ENCODE peak calls at places on chromosomes 7 and 10, in four cellular contexts. R is AG09309, U is upper lobe of right lung, I is esophagus muscularis mucosa. M is an unnamed sample.

GRCh38 chr7:44065431-44066110 is at the start of gene PGAM2:
- DNase-seq in R (no peak), U (peak; percentile 64), I (no peak), M (no peak)

GRCh38 chr7:38411404-38411803 is 138.0 kb upstream of the TARP start:
- DNase-seq in R (no peak), U (no peak), I (no peak), M (no peak)

GRCh38 chr7:80640841-80641240 is 2.4 kb downstream of the CD36 start:
- DNase-seq in R (peak; percentile 13), U (no peak), I (no peak), M (no peak)

GRCh38 chr7:40579401-40579800 is 444.6 kb downstream of the SUGCT start:
- DNase-seq in R (no peak), U (no peak), I (no peak), M (no peak)

GRCh38 chr7:150974468-150975391 is 3.4 kb downstream of the KCNH2 start:
- DNase-seq in R (no peak), U (peak; percentile 77), I (no peak), M (no peak)

GRCh38 chr7:128266891-128267839 is 26.1 kb downstream of the LEP start:
- DNase-seq in R (peak; percentile 29), U (peak; percentile 63), I (no peak), M (peak; percentile 93)

GRCh38 chr10:2885276-2885955 is 181.9 kb upstream of the PFKP start:
- DNase-seq in R (no peak), U (no peak), I (no peak), M (peak; percentile 36)

GRCh38 chr7:36034020-36034419 is 119.0 kb upstream of the EEPD1 start:
- DNase-seq in R (no peak), U (no peak), I (no peak), M (no peak)

GRCh38 chr7:158614695-158615094 is 27.1 kb upstream of the PTPRN2 start:
- DNase-seq in R (peak; percentile 35), U (no peak), I (no peak), M (no peak)
- TF ChIP-seq CTCF in R (no peak), U (no peak), I (no peak), M (peak; percentile 24)

DNA sequence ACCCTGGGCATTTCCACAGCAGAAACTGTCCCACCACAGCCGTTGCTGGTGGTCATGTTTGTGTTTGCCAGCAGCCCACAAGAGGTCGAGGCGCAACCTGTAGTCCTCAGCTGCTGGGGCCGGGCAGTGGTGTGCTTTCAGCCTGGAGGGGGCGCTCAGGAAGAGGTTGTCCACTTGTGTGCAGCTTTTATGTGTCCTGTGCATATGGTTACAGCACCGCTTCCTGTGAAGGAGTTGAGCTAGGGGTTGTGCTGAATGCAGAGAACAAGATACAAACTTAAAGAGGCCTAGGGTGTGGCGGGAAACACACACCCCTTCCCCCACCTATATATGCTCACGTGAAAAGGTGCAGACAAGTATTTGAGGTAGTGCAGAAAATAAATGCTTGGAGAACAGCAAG is 29.5 kb upstream of the PFKFB3 start:
- DNase-seq in R (no peak), U (no peak), I (no peak), M (no peak)
- TF ChIP-seq CTCF in R (no peak), U (peak; percentile 11), I (no peak), M (no peak)

GRCh38 chr7:131300572-131301466 is 26.9 kb upstream of the MKLN1 start:
- DNase-seq in R (no peak), U (no peak), I (peak; percentile 66), M (no peak)

GRCh38 chr7:131300078-131300477 is 27.6 kb upstream of the MKLN1 start:
- DNase-seq in R (no peak), U (no peak), I (no peak), M (no peak)

GRCh38 chr7:131305152-131305551 is 22.5 kb upstream of the MKLN1 start:
- DNase-seq in R (no peak), U (no peak), I (no peak), M (no peak)

GRCh38 chr7:131302453-131302852 is 25.2 kb upstream of the MKLN1 start:
- DNase-seq in R (no peak), U (no peak), I (no peak), M (no peak)

DNA sequence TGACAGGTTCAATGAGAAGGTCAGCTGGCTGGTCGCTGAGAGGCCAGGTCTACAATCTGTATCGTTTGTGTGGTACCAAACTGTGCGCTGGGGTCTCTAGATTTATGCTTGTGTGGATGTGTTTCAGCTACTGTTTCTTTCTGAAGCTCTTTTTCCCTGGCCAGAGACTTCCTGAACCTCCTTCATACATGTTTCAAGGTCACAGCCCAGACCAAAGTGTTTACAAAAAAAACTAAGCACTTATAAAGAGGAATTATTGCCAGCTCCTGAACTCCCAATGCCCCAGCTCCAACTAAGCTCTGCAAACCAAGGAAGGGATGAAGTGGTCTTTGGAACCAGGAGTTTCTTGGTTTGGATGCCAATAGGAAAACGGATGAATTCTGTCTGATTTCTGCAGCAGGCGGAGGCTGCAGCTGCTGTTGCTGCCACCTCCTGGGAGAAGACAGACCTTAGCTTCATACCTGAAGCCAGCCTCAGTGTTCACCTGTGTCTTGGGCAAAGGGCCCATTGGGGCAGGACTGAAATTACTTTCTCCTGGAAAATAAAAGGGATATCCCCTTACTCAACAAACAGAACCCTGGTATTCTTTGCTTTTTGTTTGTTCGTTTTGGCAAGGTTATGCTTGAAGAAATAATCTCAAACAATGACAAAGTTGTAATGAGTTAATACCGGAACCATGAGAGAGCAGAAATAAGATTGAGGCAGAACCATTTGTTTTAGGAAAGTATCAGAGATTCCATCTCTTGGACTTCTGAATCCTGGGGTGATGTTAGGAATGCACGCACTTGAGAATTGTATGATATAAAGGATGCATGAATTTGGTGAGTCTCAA is 24.6 kb upstream of the MKLN1 start:
- DNase-seq in R (no peak), U (no peak), I (peak; percentile 72), M (no peak)
- TF ChIP-seq CTCF in R (peak; percentile 67), U (peak; percentile 53), I (no peak), M (peak; percentile 53)

GRCh38 chr10:6920072-6921019 is 340.3 kb upstream of the PRKCQ start:
- DNase-seq in R (no peak), U (peak; percentile 91), I (peak; percentile 94), M (no peak)

GRCh38 chr10:6919077-6919476 is 339.0 kb upstream of the PRKCQ start:
- DNase-seq in R (no peak), U (no peak), I (peak; percentile 34), M (no peak)

GRCh38 chr10:6916601-6917000 is 336.5 kb upstream of the PRKCQ start:
- DNase-seq in R (no peak), U (no peak), I (peak; percentile 37), M (no peak)

GRCh38 chr10:6917125-6917524 is 337.0 kb upstream of the PRKCQ start:
- DNase-seq in R (no peak), U (no peak), I (peak; percentile 86), M (no peak)

DNA sequence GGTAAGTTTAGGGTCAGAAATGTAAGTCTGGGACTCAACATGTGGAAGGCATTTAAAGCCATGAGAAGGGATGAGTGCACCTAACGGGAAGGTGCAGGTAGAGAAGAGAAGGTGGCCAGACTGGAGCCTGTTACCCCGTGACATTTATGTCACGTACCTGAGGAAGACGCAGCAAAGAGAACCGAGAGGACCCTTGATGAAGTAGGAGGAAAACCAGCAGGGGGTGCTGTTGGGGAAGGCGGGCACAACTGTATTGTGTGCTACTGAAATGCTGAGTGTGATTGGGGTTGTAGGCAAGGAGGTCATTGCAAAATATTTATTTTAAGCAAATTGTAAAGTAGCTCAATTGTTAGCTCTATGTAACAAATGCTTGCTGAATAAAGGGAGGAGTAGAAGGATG is 338.2 kb upstream of the PRKCQ start:
- DNase-seq in R (no peak), U (peak; percentile 73), I (peak; percentile 57), M (no peak)
- TF ChIP-seq CTCF in R (peak; percentile 48), U (peak; percentile 52), I (no peak), M (peak; percentile 52)

DNA sequence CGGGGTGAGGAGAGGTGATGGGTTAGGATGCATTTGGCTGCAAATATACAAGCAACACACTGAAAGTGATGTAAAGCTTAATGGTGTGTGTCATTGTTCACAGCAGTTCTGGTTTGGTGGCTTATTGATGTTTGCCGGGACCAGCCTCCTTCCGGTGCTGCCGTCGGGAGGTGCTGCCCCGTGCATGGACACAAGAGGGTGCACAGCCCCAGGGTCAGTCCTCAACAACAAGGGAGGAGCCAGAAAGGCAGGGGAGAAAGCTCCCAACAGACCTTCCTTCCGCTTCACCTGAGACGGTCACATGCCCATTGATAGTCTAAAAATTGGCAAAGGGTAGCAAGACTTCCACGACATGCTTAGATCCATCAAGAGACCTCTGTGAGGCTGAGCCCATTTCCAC is 9.5 kb downstream of the RNF32 start:
- DNase-seq in R (no peak), U (no peak), I (no peak), M (no peak)
- TF ChIP-seq CTCF in R (peak; percentile 39), U (peak; percentile 34), I (no peak), M (peak; percentile 17)

DNA sequence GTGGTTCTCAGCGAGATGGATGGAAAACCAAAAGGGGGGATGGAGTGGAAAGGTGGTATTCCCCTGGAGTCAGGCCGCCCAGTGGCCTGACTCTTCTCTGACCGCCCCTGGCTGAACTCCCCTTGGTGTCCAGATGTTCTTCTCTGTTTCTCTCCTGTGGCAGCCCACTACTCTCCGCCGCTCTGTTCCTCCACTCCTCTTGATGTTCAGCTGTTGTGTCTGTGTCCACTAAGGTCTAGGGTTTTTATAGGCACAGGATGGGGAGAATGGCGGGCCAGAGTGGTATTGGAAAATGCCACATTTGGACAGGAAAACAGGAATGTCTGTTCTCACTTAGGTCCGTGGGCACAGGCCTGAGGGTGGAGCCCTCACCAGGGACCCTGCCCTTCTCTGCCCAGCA is 954.3 kb upstream of the MBL2 start:
- DNase-seq in R (no peak), U (no peak), I (no peak), M (no peak)
- TF ChIP-seq CTCF in R (no peak), U (no peak), I (no peak), M (no peak)

DNA sequence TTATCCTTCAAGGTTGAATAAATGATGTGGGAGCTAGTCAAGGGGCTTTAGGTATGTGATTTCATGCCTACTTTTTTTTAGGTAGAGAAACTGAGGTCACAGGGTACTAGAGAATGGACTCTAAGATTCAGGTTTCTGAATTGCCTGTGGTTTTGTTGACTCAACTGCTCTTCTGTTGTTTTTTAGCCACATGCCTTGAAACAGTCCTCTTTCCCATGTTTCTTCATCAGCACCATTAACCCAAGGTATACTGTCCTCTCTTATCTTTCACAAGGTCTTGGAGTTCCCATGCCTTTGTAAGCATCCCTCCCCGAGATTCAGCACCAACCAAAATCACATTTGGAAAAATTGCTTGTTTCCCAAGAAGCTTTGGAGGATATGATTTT is 79.0 kb downstream of the TCF7L2 start:
- DNase-seq in R (no peak), U (no peak), I (no peak), M (no peak)
- TF ChIP-seq CTCF in R (no peak), U (no peak), I (no peak), M (no peak)

GRCh38 chr7:158407581-158408331 is 179.9 kb downstream of the PTPRN2 start:
- DNase-seq in R (no peak), U (peak; percentile 27), I (no peak), M (no peak)
- TF ChIP-seq CTCF in R (no peak), U (peak; percentile 44), I (peak; percentile 8), M (peak; percentile 41)

DNA sequence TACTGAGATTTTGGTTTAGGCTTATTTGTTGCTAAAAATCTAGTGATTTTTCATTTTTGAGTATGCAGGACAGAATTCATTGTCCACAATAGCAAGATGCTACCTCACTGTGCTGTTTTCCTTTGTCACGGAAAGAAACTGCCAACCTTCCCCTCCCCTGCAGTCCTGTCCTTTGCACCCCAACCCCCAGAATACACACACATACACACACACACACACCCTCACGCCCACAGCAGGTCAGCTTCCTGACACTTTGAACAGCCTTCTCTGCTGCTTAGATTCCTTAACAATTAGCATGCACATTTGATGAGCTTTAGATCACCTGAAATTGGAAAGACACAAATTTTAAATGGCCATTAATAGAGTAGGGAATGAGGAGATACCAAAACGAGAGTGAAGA is 32.1 kb downstream of the ARMC3 start:
- DNase-seq in R (no peak), U (no peak), I (no peak), M (no peak)
- TF ChIP-seq CTCF in R (no peak), U (no peak), I (no peak), M (no peak)

M was measured in osteocyte.